ENCODE peak calls at places on chromosomes 4 and X, in five cellular contexts. C, I, L, K and A are unnamed samples.

GRCh38 chr4:47120783-47121182 is 89.4 kb downstream of the GABRB1 start:
- DNase-seq in C (no peak), I (no peak), L (no peak), K (no peak), A (no peak)

GRCh38 chrX:135213200-135213844 is 38.5 kb upstream of the ETDA start:
- DNase-seq in C (no peak), I (no peak), L (no peak), K (no peak), A (no peak)

GRCh38 chr4:141625023-141625422 is 11.4 kb upstream of the IL15 start:
- DNase-seq in C (no peak), I (no peak), L (no peak), K (no peak), A (no peak)

GRCh38 chr4:168098257-168098717 is 6.0 kb downstream of the ANXA10 start:
- DNase-seq in C (no peak), I (peak), L (no peak), K (peak), A (no peak)

GRCh38 chr4:81622028-81622427 is 150.3 kb upstream of the RASGEF1B start:
- DNase-seq in C (no peak), I (no peak), L (no peak), K (no peak), A (no peak)

GRCh38 chr4:137905930-137906329 is 336.2 kb downstream of the SLC7A11 start:
- DNase-seq in C (no peak), I (no peak), L (no peak), K (no peak), A (no peak)

GRCh38 chr4:175376287-175376977 is 435.6 kb downstream of the GPM6A start:
- DNase-seq in C (no peak), I (no peak), L (no peak), K (no peak), A (no peak)

GRCh38 chr4:47499705-47500104 is 14.6 kb downstream of the ATP10D start:
- DNase-seq in C (peak), I (no peak), L (no peak), K (no peak), A (no peak)

GRCh38 chr4:36285784-36286480 is 4.5 kb downstream of the DTHD1 start:
- DNase-seq in C (no peak), I (peak), L (no peak), K (peak), A (peak)

GRCh38 chr4:144845411-144845810 is 199.5 kb downstream of the HHIP start:
- DNase-seq in C (no peak), I (no peak), L (no peak), K (no peak), A (no peak)

GRCh38 chrX:123817288-123817894 is 42.5 kb upstream of the XIAP start:
- DNase-seq in C (no peak), I (no peak), L (no peak), K (no peak), A (no peak)

DNA sequence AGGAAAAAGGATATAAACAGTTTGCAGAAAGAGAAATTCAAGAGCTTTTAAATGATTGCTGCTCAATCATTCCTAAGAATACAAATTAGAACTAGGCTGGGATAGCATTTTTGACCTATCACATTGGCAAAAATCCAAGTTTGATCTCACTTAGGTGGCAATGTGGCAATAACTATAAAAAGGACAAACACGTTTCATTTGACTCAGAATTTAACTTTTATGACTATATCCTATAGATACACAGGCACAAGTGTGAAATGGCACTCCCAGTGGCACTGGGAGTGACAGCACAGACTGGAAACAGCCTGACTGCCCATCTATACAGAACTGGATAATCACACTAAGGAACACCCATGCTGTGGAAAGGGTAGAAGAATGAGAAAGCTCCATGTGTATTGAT is 11.1 kb downstream of the CENPU start:
- DNase-seq in C (no peak), I (no peak), L (no peak), K (peak), A (no peak)
- TF ChIP-seq CTCF in C (peak), I (no peak), L (no peak), K (peak), A (no peak)

GRCh38 chr4:173012608-173013007 is 156.0 kb upstream of the GALNT7 start:
- DNase-seq in C (no peak), I (no peak), L (no peak), K (no peak), A (no peak)

GRCh38 chr4:173017802-173018201 is 150.8 kb upstream of the GALNT7 start:
- DNase-seq in C (no peak), I (no peak), L (no peak), K (no peak), A (no peak)

GRCh38 chr4:173013232-173013932 is 155.2 kb upstream of the GALNT7 start:
- DNase-seq in C (peak), I (no peak), L (no peak), K (peak), A (peak)

GRCh38 chr4:173014836-173015235 is 153.8 kb upstream of the GALNT7 start:
- DNase-seq in C (no peak), I (no peak), L (no peak), K (no peak), A (no peak)

GRCh38 chr4:173014113-173014558 is 154.5 kb upstream of the GALNT7 start:
- DNase-seq in C (peak), I (peak), L (peak), K (peak), A (no peak)
- TF ChIP-seq CTCF in C (no peak), I (peak), L (no peak), K (peak), A (no peak)

GRCh38 chr4:26473893-26474292 is 16.4 kb downstream of the CCKAR start:
- DNase-seq in C (peak), I (no peak), L (no peak), K (no peak), A (no peak)
- TF ChIP-seq CTCF in C (peak), I (no peak), L (no peak), K (no peak), A (no peak)

DNA sequence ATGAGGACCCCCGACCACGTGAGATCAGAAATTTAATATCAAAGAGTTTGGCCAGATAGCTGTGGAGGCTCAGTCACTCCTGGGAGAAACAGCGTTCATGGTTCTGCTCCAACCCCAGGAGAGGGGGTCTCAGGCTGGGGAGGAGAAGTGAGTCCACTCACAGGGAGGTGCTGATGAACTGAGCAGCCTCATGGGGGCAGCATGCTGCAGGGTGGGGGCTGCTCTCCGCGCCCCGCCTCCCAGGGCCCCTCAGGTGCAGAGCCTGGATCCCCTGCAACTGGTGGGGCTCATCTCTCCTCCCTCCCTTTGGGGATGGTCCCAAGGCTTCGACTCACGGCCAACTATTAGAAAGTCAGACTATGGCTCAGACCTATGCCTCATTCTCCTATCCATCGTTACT is 26.6 kb upstream of the C4orf50 start:
- DNase-seq in C (no peak), I (no peak), L (no peak), K (no peak), A (no peak)
- TF ChIP-seq CTCF in C (peak), I (no peak), L (no peak), K (no peak), A (no peak)

DNA sequence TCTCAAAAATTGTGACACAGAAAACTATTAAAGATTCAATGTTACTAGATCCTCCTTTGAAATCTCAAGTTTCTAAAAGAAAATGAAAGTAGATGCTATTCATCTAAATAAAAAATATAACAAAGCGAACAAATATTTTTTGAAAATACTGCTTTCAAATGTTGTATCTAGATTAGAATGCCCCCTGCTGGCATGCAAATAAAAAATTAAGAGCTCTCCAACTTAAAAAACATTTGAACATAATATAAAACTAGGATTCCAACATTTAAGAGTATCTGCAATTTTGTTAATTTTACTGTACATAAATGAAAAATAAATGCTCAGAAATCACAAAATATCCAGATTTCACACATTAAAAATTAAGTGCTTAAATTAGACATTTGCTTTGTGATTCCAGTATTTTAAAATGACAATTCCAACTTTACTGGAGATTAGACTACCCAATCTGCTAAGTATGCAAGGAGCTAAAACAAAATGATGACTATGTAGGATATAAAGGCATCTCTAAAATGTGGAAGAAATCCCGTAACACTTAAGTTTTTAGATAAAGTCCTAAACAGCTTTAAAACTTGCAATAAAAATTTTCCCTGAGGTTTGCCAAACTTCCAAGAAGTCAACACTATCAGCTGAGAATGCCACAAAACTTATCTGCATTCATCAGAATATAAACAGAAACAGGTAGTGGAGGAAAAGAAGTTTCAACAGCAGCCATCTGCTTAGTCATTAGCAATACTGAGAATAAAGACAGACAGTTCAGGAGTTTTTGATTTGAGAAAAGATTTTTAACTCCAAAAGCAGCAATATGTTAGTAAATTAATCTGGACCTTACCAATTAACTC is 32.6 kb downstream of the DHX15 start:
- DNase-seq in C (no peak), I (no peak), L (no peak), K (no peak), A (no peak)
- TF ChIP-seq CTCF in C (peak), I (peak), L (peak), K (peak), A (no peak)

GRCh38 chr4:15405069-15405468 is 22.8 kb upstream of the C1QTNF7 start:
- DNase-seq in C (no peak), I (no peak), L (no peak), K (no peak), A (no peak)
- TF ChIP-seq CTCF in C (no peak), I (no peak), L (no peak), K (no peak), A (no peak)

GRCh38 chr4:163191999-163192398 is 25.3 kb upstream of the NAF1 start:
- DNase-seq in C (peak), I (peak), L (no peak), K (peak), A (no peak)
- TF ChIP-seq CTCF in C (peak), I (peak), L (no peak), K (peak), A (no peak)

GRCh38 chrX:12080265-12080664 is 58.0 kb upstream of the FRMPD4 start:
- DNase-seq in C (peak), I (peak), L (no peak), K (peak), A (peak)
- TF ChIP-seq CTCF in C (peak), I (peak), L (peak), K (peak), A (peak)